ENCODE peak calls at places on chromosome 13, in ten cellular contexts. A is naive thymus-derived CD4-positive, alpha-beta T cell; O is pancreas; M is heart right ventricle; U is CD4-positive, CD25-positive, alpha-beta regulatory T cell; H is body of pancreas; T is IMR-90; G is neural progenitor cell; Z is cardiac muscle cell; X is hepatocyte. E is an unnamed sample.

GRCh38 chr13:50676602-50677001 is 166.9 kb downstream of the DLEU7 start:
- DNase-seq in O (no peak), H (no peak), G (no peak), M (no peak), A (no peak), T (peak; percentile 44), Z (no peak), X (peak; percentile 47), U (no peak), E (no peak)

GRCh38 chr13:75635101-75635620 is 969 bp upstream of the LMO7 start:
- DNase-seq in H (peak; percentile 23), X (peak; percentile 5), A (no peak), Z (no peak), U (peak; percentile 19), O (no peak), G (no peak), M (no peak), T (no peak), E (no peak)

GRCh38 chr13:31200636-31200970 is 828 bp downstream of the B3GLCT start:
- DNase-seq in O (peak; percentile 83), X (peak; percentile 75), A (no peak), H (peak; percentile 68), Z (peak; percentile 74), M (peak; percentile 44), U (no peak), T (no peak), G (peak; percentile 69), E (peak; percentile 86)

GRCh38 chr13:88042489-88042888 is 371.3 kb downstream of the SLITRK5 start:
- DNase-seq in A (no peak), Z (no peak), H (no peak), X (no peak), T (no peak), G (no peak), M (no peak), U (no peak), O (no peak), E (no peak)

GRCh38 chr13:79481685-79482052 is 714 bp downstream of the NDFIP2 start:
- DNase-seq in M (no peak), G (no peak), T (no peak), A (peak; percentile 76), Z (no peak), X (peak; percentile 25), O (no peak), H (peak; percentile 37), U (no peak), E (peak; percentile 30)

GRCh38 chr13:45731455-45731854 is 29.3 kb downstream of the CBY2 start:
- DNase-seq in T (no peak), M (no peak), Z (no peak), O (no peak), H (no peak), X (no peak), G (no peak), U (no peak), A (no peak), E (no peak)

GRCh38 chr13:75173457-75174356 is 308.3 kb downstream of the TBC1D4 start:
- DNase-seq in Z (no peak), O (no peak), T (no peak), M (no peak), G (no peak), A (no peak), X (peak; percentile 9), U (no peak), H (no peak), E (no peak)

GRCh38 chr13:106033634-106034033 is 501.8 kb downstream of the EFNB2 start:
- DNase-seq in A (no peak), U (no peak), O (no peak), H (peak; percentile 21), G (no peak), Z (no peak), M (no peak), T (peak; percentile 59), X (peak; percentile 23), E (no peak)

GRCh38 chr13:42992585-42993122 is 613 bp upstream of the EPSTI1 start:
- DNase-seq in Z (no peak), X (no peak), T (no peak), A (no peak), H (no peak), U (peak; percentile 72), O (no peak), G (no peak), M (no peak), E (no peak)

GRCh38 chr13:63163903-63164302 is 1748.3 kb upstream of the PCDH20 start:
- DNase-seq in M (no peak), U (no peak), Z (no peak), A (no peak), O (no peak), T (no peak), H (no peak), G (peak; percentile 15), X (no peak), E (no peak)

GRCh38 chr13:29801737-29802305 is 48.6 kb downstream of the UBL3 start:
- DNase-seq in T (peak; percentile 20), O (no peak), X (no peak), Z (no peak), M (no peak), A (no peak), G (no peak), U (no peak), H (no peak), E (no peak)

GRCh38 chr13:85212692-85213091 is 586.5 kb downstream of the SLITRK6 start:
- DNase-seq in X (no peak), H (no peak), T (no peak), U (no peak), O (no peak), A (no peak), Z (no peak), M (no peak), G (no peak), E (no peak)

GRCh38 chr13:25927363-25927762 is 124.5 kb downstream of the SHISA2 start:
- DNase-seq in M (no peak), U (no peak), Z (no peak), A (no peak), X (no peak), G (no peak), O (no peak), T (no peak), H (no peak), E (no peak)

GRCh38 chr13:27170521-27171243 is 929 bp downstream of the USP12 start:
- DNase-seq in A (peak; percentile 62), T (no peak), H (peak; percentile 50), X (peak; percentile 64), G (peak; percentile 84), M (peak; percentile 38), O (peak; percentile 80), U (peak; percentile 23), Z (peak; percentile 79), E (peak; percentile 73)

DNA sequence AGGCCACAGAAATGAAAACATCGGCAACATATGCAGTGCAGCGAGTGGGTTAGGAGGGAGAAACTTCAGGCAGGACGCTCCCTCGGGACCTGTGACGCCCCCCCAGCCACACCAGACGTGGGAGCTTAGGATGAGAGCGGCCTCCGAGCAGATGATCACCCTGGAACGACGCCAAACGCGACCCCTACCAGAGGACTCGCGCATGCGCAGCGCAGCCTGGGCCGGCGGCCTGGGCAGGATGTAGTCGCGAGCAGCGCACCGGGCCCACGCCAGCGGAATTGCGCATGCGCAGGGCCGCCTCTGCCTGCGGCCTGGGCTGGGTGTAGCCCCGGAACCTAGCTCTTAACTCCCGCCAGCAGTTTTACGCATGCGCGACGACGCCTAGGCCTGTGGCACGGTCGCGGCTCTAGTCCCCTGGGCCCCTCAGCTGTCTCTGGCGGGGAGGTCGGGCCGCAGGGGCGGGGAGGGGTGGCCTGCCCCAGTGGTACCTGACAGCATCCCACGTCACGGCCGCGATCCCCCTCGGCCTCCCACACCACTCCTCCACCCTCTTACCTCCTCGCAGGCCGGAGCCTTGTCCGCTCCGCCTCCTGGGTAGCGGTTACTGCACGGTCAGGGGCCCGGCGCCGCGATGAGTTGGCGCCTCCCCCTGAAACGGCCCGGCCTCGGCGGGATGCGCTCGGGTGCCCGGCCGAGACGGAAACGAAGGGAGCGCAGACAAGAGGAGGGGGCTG is at the start of gene RCBTB2:
- DNase-seq in G (peak; percentile 99), T (peak; percentile 96), Z (peak; percentile 98), X (peak; percentile 100), H (peak; percentile 99), U (peak; percentile 99), M (peak; percentile 98), O (peak; percentile 100), A (peak; percentile 100), E (peak; percentile 100)
- H3K4me1 ChIP-seq in G (peaks cover 17% of the 10 kb centered on the region), T (peaks cover 5% of the 10 kb centered on the region), Z (peaks cover 4% of the 10 kb centered on the region), X (peaks cover 9% of the 10 kb centered on the region), H (peaks cover 10% of the 10 kb centered on the region), U (peaks cover 33% of the 10 kb centered on the region), M (peaks cover 19% of the 10 kb centered on the region), O (peaks cover 6% of the 10 kb centered on the region), A (peaks cover 16% of the 10 kb centered on the region), E (no peaks in the 10 kb centered on the region)

DNA sequence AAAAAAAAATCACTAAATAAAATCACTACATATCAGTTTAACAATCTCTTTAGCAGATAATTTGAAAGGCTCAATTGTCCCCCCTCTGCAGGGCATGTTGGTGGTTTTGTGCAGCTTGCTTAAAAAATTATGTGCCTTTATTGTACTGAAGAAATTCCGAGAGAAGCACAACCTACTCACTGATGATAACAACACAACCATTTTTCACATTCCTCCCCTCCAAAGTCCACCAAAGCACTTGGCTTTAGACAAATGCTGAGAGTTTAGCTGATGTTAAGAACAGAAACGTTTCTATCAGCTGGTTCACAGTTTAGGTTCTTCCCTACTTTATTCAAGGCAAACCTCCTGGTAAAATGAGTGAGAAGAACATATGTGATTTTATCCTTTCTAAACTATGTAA is 923 bp downstream of the DOCK9 start:
- DNase-seq in Z (peak; percentile 34), H (no peak), O (no peak), X (no peak), A (no peak), T (peak; percentile 12), G (no peak), U (no peak), M (no peak), E (no peak)
- H3K4me1 ChIP-seq in Z (peaks cover 50% of the 10 kb centered on the region), H (peaks cover 25% of the 10 kb centered on the region), O (peaks cover 4% of the 10 kb centered on the region), X (peaks cover 22% of the 10 kb centered on the region), A (peaks cover 71% of the 10 kb centered on the region), T (peaks cover 9% of the 10 kb centered on the region), G (peaks cover 39% of the 10 kb centered on the region), U (peaks cover 2% of the 10 kb centered on the region), M (peaks cover 40% of the 10 kb centered on the region), E (peaks cover 6% of the 10 kb centered on the region)

DNA sequence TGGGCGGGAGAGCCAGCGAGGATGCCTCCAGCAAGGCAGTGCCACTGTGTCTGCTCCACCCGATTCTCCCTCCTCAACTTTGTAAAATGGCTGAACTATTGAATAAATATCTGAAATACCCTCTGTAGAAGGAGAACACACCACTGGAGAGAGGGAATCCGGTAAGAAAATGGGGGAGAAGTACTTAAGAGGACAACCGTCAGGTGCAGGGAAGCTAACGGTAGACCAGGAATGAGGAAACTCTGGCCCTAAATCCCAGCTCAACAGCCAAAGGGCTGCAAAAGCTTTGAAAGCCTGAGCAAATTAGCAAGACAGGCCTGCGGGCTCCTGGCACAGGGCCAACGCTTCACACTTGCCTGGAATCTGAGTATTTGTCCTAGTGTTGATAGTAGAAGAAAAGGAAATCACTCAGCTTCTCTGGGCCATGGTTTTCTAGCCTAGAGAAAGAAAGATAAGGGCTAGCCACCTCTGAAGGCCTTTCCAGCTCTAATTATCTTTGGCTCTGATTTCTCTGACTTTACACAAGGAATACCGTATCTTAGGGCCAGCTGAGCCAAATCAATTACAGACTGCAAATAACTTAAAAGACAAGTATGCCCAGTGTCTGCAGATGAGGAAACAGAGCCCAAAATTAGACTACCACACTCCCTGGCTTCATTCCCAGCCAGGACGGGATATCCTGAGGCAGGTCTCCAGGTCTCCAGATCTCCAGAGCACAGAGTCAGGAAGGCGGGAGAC is 69.7 kb downstream of the STK24 start:
- DNase-seq in O (peak; percentile 89), M (peak; percentile 80), A (no peak), U (no peak), G (peak; percentile 79), H (peak; percentile 78), T (no peak), X (peak; percentile 71), Z (peak; percentile 86), E (peak; percentile 80)
- H3K4me1 ChIP-seq in O (peaks cover 60% of the 10 kb centered on the region), M (peaks cover 75% of the 10 kb centered on the region), A (peaks cover 41% of the 10 kb centered on the region), U (peaks cover 59% of the 10 kb centered on the region), G (peaks cover 37% of the 10 kb centered on the region), H (peaks cover 62% of the 10 kb centered on the region), T (peaks cover 40% of the 10 kb centered on the region), X (peaks cover 40% of the 10 kb centered on the region), Z (peaks cover 74% of the 10 kb centered on the region), E (peaks cover 42% of the 10 kb centered on the region)

GRCh38 chr13:48142437-48142836 is 47.5 kb upstream of the MED4 start:
- DNase-seq in U (no peak), A (no peak), M (no peak), X (no peak), Z (no peak), O (no peak), T (no peak), H (no peak), G (no peak), E (no peak)
- H3K4me1 ChIP-seq in U (peaks cover 6% of the 10 kb centered on the region), A (peaks cover 9% of the 10 kb centered on the region), M (peaks cover 4% of the 10 kb centered on the region), X (no peaks in the 10 kb centered on the region), Z (no peaks in the 10 kb centered on the region), O (no peaks in the 10 kb centered on the region), T (no peaks in the 10 kb centered on the region), H (no peaks in the 10 kb centered on the region), G (no peaks in the 10 kb centered on the region), E (peaks cover 3% of the 10 kb centered on the region)

E was measured in right cardiac atrium.